ENCODE peak calls at places on chromosomes 6 and 20, in five cellular contexts. Y, Z, N, G and W are unnamed samples.

GRCh38 chr20:62635232-62635631 is 7.1 kb upstream of the SLCO4A1 start:
- DNase-seq in Y (no peak), Z (no peak), N (no peak), G (no peak), W (no peak)

GRCh38 chr20:43849496-43850197 is 65.0 kb upstream of the TOX2 start:
- DNase-seq in Y (peak), Z (no peak), N (peak), G (no peak), W (no peak)

GRCh38 chr20:15411781-15412180 is 1074.4 kb upstream of the FLRT3 start:
- DNase-seq in Y (no peak), Z (no peak), N (no peak), G (no peak), W (no peak)

GRCh38 chr6:88983532-88983931 is 20.1 kb upstream of the RNGTT start:
- DNase-seq in Y (no peak), Z (no peak), N (no peak), G (no peak), W (no peak)

GRCh38 chr6:125910518-125910917 is 46.1 kb upstream of the HINT3 start:
- DNase-seq in Y (no peak), Z (no peak), N (no peak), G (no peak), W (peak)

GRCh38 chr6:159871911-159872310 is 18.9 kb upstream of the MAS1 start:
- DNase-seq in Y (no peak), Z (no peak), N (no peak), G (no peak), W (no peak)

GRCh38 chr20:3716195-3716834 is 3.9 kb upstream of the SIGLEC1 start:
- DNase-seq in Y (no peak), Z (no peak), N (no peak), G (peak), W (peak)

GRCh38 chr20:62156592-62157386 is 13.2 kb downstream of the SS18L1 start:
- DNase-seq in Y (no peak), Z (peak), N (no peak), G (peak), W (no peak)

GRCh38 chr6:135640048-135640447 is 142.5 kb upstream of the AHI1 start:
- DNase-seq in Y (no peak), Z (no peak), N (no peak), G (no peak), W (no peak)

GRCh38 chr6:103908898-103909297 is 950.8 kb downstream of the HACE1 start:
- DNase-seq in Y (no peak), Z (no peak), N (no peak), G (no peak), W (no peak)

GRCh38 chr20:50541606-50542041 is 31.4 kb downstream of the PTPN1 start:
- DNase-seq in Y (no peak), Z (peak), N (no peak), G (no peak), W (no peak)

GRCh38 chr20:53040678-53041674 is 68.8 kb downstream of the TSHZ2 start:
- DNase-seq in Y (no peak), Z (no peak), N (no peak), G (no peak), W (no peak)

GRCh38 chr20:38290829-38291581 is 13.0 kb upstream of the BPI start:
- DNase-seq in Y (peak), Z (no peak), N (peak), G (no peak), W (no peak)
- TF ChIP-seq CTCF in Y (peak), Z (peak), N (peak), G (peak), W (peak)

GRCh38 chr20:58619847-58620431 is 31.1 kb upstream of the STX16 start:
- DNase-seq in Y (no peak), Z (peak), N (no peak), G (no peak), W (no peak)

GRCh38 chr20:58624687-58625086 is 26.4 kb upstream of the STX16 start:
- DNase-seq in Y (no peak), Z (no peak), N (no peak), G (no peak), W (no peak)

GRCh38 chr20:58622671-58623578 is 28.2 kb upstream of the STX16 start:
- DNase-seq in Y (no peak), Z (peak), N (no peak), G (no peak), W (no peak)

GRCh38 chr20:58623579-58624473 is 27.3 kb upstream of the STX16 start:
- DNase-seq in Y (peak), Z (peak), N (peak), G (no peak), W (no peak)

GRCh38 chr20:58621906-58622548 is 29.1 kb upstream of the STX16 start:
- DNase-seq in Y (no peak), Z (peak), N (no peak), G (no peak), W (no peak)
- TF ChIP-seq CTCF in Y (peak), Z (no peak), N (no peak), G (no peak), W (peak)

DNA sequence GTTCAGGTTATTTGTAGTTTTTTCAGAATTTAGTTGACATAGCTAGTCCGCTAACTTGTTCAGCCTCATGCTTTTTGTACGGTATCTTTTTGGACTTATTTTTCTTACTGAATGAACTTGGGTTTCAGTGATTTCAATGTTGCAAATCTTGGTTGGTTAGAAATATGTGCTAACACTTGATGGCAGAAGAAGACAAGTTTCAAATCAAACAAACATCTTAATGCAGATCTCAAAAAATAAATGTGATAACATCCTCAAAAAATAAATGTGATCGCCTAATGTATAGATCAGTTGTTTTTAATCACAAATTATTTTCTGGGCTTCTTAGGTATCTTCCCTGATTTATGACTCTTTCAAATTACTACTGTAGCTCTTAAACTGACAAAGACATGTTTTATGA is 70.6 kb downstream of the AKAP7 start:
- DNase-seq in Y (no peak), Z (no peak), N (no peak), G (no peak), W (no peak)
- TF ChIP-seq CTCF in Y (no peak), Z (no peak), N (no peak), G (no peak), W (no peak)

GRCh38 chr6:148530394-148530923 is 187.8 kb downstream of the SASH1 start:
- DNase-seq in Y (peak), Z (no peak), N (no peak), G (no peak), W (no peak)

GRCh38 chr6:148529010-148529409 is 186.4 kb downstream of the SASH1 start:
- DNase-seq in Y (no peak), Z (no peak), N (no peak), G (no peak), W (no peak)

GRCh38 chr6:148526145-148526544 is 183.5 kb downstream of the SASH1 start:
- DNase-seq in Y (no peak), Z (no peak), N (no peak), G (no peak), W (no peak)

GRCh38 chr6:148530976-148531375 is 188.3 kb downstream of the SASH1 start:
- DNase-seq in Y (no peak), Z (no peak), N (no peak), G (no peak), W (no peak)

DNA sequence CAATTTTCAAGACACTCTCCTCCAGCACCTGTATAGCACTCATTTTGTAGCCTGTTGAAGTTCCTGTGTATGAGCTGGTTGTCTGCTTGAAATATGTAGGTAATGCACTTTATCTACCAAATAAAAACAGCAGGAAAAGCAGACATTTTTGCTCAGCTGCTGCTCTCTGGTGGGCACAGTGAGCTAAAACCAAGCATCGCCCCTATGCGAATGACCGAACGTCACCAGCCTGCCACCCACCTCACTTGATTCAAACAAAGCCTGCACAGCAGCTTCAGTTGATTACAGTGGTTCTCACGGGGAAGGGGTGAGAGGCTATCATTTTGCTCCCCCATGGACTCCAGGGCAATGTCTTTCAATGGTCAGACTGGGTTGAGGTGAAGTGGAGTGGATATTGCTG is 185.7 kb downstream of the SASH1 start:
- DNase-seq in Y (no peak), Z (no peak), N (no peak), G (no peak), W (no peak)
- TF ChIP-seq CTCF in Y (peak), Z (no peak), N (peak), G (no peak), W (no peak)

GRCh38 chr6:14511192-14511591 is 393.6 kb downstream of the CD83 start:
- DNase-seq in Y (no peak), Z (no peak), N (no peak), G (no peak), W (no peak)

GRCh38 chr6:14513726-14514125 is 396.2 kb downstream of the CD83 start:
- DNase-seq in Y (no peak), Z (no peak), N (no peak), G (no peak), W (no peak)

GRCh38 chr6:14512246-14512645 is 394.7 kb downstream of the CD83 start:
- DNase-seq in Y (no peak), Z (no peak), N (no peak), G (no peak), W (no peak)

GRCh38 chr6:14506656-14507242 is 389.2 kb downstream of the CD83 start:
- DNase-seq in Y (no peak), Z (no peak), N (no peak), G (no peak), W (no peak)

DNA sequence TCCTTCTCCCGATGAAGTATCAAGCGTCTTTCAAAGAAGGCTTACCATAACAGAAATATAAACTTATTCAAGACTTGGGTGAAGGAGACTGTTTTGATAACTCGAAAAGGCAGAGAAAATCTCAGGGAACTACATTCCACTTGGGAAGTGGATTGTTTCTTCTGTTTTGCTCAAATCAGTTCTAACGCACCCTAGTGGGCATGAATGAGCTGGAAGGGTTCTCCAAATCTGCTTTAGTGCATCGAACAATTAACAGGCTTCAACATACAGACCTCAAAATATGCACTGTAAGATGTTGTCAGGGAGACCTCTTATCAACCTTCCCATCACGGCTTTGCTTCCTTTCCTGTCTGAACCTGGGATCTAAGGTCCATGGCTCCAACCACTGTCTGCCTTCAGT is 392.5 kb downstream of the CD83 start:
- DNase-seq in Y (no peak), Z (no peak), N (no peak), G (no peak), W (no peak)
- TF ChIP-seq CTCF in Y (no peak), Z (no peak), N (peak), G (no peak), W (no peak)

GRCh38 chr20:34915131-34915530 is 38.7 kb downstream of the ACSS2 start:
- DNase-seq in Y (no peak), Z (no peak), N (no peak), G (no peak), W (no peak)
- TF ChIP-seq CTCF in Y (no peak), Z (no peak), N (no peak), G (no peak), W (no peak)